ENCODE peak calls at places on chromosomes 1 and 21, in eight cellular contexts. M, V, N, X, F, A, D and G are unnamed samples.
A peak's percentile ranks its signal among the peaks of the same experiment; 100 is the strongest.

GRCh38 chr1:74427676-74428075 is 84.7 kb downstream of the LRRC53 start:
- DNase-seq in D (no peak), V (no peak), A (no peak), N (no peak), F (no peak), X (no peak), M (no peak), G (no peak)

GRCh38 chr1:7561331-7561921 is 209.7 kb upstream of the VAMP3 start:
- DNase-seq in F (no peak), V (peak; percentile 62), N (peak; percentile 46), M (no peak), D (no peak), A (no peak), X (no peak), G (peak; percentile 64)

GRCh38 chr1:20165522-20165951 is 20.4 kb upstream of the UBXN10 start:
- DNase-seq in V (no peak), N (peak; percentile 16), X (no peak), D (no peak), F (no peak), A (peak; percentile 18), M (peak; percentile 66), G (no peak)

GRCh38 chr1:245953876-245954660 is 553.0 kb downstream of the SMYD3 start:
- DNase-seq in D (no peak), X (no peak), V (no peak), A (no peak), M (peak; percentile 71), F (peak; percentile 49), N (no peak), G (no peak)

GRCh38 chr1:85607126-85607912 is 26.8 kb downstream of the CCN1 start:
- DNase-seq in X (no peak), V (peak; percentile 30), M (no peak), F (no peak), A (peak; percentile 90), D (no peak), N (peak; percentile 92), G (no peak)

GRCh38 chr21:45831991-45832740 is 149.4 kb upstream of the COL6A1 start:
- DNase-seq in A (peak; percentile 95), N (no peak), D (peak; percentile 92), F (no peak), V (no peak), X (no peak), M (no peak), G (no peak)

GRCh38 chr1:93679546-93679945 is 2.1 kb downstream of the BCAR3 start:
- DNase-seq in D (no peak), A (peak; percentile 41), X (no peak), N (no peak), V (no peak), M (no peak), F (no peak), G (no peak)

GRCh38 chr1:11176081-11176706 is 13.0 kb upstream of the ANGPTL7 start:
- DNase-seq in A (no peak), D (no peak), V (peak; percentile 65), M (no peak), N (no peak), X (peak; percentile 59), F (no peak), G (peak; percentile 56)

GRCh38 chr1:158087320-158087927 is 93.3 kb upstream of the CD1D start:
- DNase-seq in M (peak; percentile 69), X (peak; percentile 57), N (peak; percentile 84), F (no peak), A (peak; percentile 81), D (no peak), V (peak; percentile 87), G (no peak)

GRCh38 chr1:54345116-54345515 is 61.1 kb downstream of the SSBP3 start:
- DNase-seq in V (no peak), M (no peak), N (no peak), A (no peak), D (no peak), X (peak; percentile 2), F (no peak), G (no peak)

GRCh38 chr1:221284028-221284427 is 404.8 kb downstream of the HLX start:
- DNase-seq in D (no peak), N (no peak), A (peak; percentile 88), F (peak; percentile 8), X (no peak), M (no peak), V (peak; percentile 34), G (no peak)

GRCh38 chr1:32992489-32993214 is 28.0 kb upstream of the RNF19B start:
- DNase-seq in N (peak; percentile 89), D (peak; percentile 93), X (peak; percentile 88), A (peak; percentile 89), V (peak; percentile 73), F (no peak), M (peak; percentile 70), G (peak; percentile 94)

GRCh38 chr1:174398246-174398645 is 49.5 kb upstream of the GPR52 start:
- DNase-seq in V (no peak), X (no peak), F (no peak), M (no peak), A (peak; percentile 94), D (no peak), N (no peak), G (no peak)

GRCh38 chr1:187408217-187409004 is 579.7 kb downstream of the PLA2G4A start:
- DNase-seq in V (no peak), A (no peak), M (no peak), F (no peak), X (no peak), D (no peak), N (no peak), G (no peak)

DNA sequence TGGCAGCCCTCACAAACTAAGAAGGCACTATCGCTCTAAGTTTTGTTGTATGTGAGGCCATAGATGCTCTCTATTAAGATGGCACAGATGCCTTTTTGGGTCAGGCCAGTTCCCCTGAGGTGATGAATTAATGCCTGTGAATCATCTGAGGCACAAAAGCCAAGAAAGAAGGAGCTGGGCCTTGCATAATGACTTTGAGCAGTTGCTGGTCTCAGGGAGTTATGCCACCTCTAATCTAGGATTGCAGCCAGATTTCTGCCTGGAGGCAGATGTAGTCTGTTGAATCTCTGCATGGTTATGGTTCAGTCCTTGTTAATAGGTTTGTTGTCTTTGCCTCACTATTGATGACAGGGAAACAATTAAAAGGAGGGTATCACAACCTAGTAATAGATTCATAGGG is 168.1 kb upstream of the CHRM3 start:
- DNase-seq in X (no peak), D (no peak), N (no peak), V (no peak), M (no peak), A (no peak), F (no peak), G (no peak)
- H3K9me3 ChIP-seq in X (peaks cover 12% of the 10 kb centered on the region), D (peaks cover 16% of the 10 kb centered on the region), N (peaks cover 5% of the 10 kb centered on the region), V (no peaks in the 10 kb centered on the region), M (peaks cover 4% of the 10 kb centered on the region), A (no peaks in the 10 kb centered on the region), F (no peaks in the 10 kb centered on the region), G (no peaks in the 10 kb centered on the region)

DNA sequence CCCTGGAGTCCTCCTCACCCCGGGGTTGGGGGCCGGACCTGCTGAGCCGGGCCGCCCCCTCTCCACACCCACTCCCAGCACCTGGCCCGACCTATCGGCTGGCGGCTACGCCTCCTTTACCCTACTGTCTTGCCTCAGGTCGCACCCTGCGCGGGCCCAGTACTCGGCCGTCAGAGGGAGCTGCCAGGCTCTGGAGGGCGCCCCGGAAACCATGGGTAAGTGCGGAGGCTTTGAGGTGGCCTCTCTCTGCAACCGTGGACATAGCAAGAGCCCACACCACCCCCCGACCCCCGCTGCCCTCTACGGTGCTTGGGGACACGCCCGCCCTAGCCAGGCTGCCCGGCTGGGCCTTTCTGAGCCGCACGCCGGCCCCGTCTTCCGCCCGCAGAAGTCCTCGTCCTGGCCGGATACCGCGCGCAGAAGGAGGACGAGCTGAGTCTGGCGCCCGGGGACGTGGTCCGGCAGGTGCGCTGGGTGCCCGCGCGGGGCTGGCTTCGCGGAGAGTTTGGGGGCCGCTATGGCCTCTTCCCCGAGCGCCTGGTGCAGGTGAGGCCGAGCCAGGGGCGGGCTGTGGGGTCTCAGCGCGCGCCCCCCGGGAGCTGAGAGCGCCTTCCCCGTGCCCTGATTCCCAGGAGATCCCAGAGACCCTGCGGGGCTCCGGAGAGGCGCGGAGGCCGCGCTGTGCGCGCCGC is at the start of gene SH3D21:
- DNase-seq in A (peak; percentile 30), N (peak; percentile 67), M (peak; percentile 61), X (peak; percentile 52), V (peak; percentile 86), D (no peak), F (peak; percentile 39), G (peak; percentile 84)
- H3K4me3 ChIP-seq in A (peak within 1 kb of the TSS; percentile 58), N (peak within 1 kb of the TSS; percentile 65), M (peak within 1 kb of the TSS; percentile 65), X (peak within 1 kb of the TSS; percentile 68), V (peak within 1 kb of the TSS; percentile 52), D (peak within 1 kb of the TSS; percentile 63), F (peak within 1 kb of the TSS; percentile 87), G (peak within 1 kb of the TSS; percentile 45)

GRCh38 chr1:214420833-214421232 is 130.6 kb downstream of the PTPN14 start:
- DNase-seq in V (no peak), F (no peak), M (no peak), N (no peak), X (no peak), D (no peak), A (no peak), G (no peak)

GRCh38 chr1:214422137-214422671 is 129.2 kb downstream of the PTPN14 start:
- DNase-seq in N (no peak), D (no peak), M (no peak), F (no peak), A (peak; percentile 63), V (no peak), X (no peak), G (no peak)

GRCh38 chr1:214425101-214425500 is 126.3 kb downstream of the PTPN14 start:
- DNase-seq in V (no peak), N (no peak), X (no peak), A (no peak), D (no peak), F (no peak), M (no peak), G (no peak)

GRCh38 chr1:214420341-214420740 is 131.1 kb downstream of the PTPN14 start:
- DNase-seq in M (no peak), F (no peak), N (no peak), X (no peak), A (no peak), V (no peak), D (no peak), G (no peak)

DNA sequence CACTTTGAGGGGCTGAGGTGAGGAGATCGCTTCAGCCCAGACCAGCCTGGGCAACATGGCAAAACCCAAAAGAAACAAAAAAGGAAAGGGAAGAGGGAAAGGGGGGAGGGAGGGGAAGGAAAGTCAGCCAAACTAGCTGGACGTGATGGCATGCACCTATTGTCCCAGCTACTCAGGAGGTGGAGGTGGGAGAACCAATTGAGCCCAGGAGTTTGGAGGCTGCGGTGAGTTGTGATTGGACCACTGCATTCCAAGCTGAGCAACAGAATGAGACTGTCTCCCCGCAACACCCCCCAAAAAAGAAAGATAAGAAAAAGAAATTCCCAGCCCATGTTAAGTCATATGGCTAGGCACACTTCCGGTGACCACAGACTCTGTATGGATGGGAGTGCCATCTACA is 128.4 kb downstream of the PTPN14 start:
- DNase-seq in X (no peak), D (no peak), N (no peak), V (no peak), F (no peak), M (no peak), A (no peak), G (no peak)
- H3K4me1 ChIP-seq in X (peaks cover 10% of the 10 kb centered on the region), D (peaks cover 40% of the 10 kb centered on the region), N (peaks cover 7% of the 10 kb centered on the region), V (peaks cover 10% of the 10 kb centered on the region), F (peaks cover 6% of the 10 kb centered on the region), M (peaks cover 6% of the 10 kb centered on the region), A (peaks cover 25% of the 10 kb centered on the region), G (peaks cover 7% of the 10 kb centered on the region)

DNA sequence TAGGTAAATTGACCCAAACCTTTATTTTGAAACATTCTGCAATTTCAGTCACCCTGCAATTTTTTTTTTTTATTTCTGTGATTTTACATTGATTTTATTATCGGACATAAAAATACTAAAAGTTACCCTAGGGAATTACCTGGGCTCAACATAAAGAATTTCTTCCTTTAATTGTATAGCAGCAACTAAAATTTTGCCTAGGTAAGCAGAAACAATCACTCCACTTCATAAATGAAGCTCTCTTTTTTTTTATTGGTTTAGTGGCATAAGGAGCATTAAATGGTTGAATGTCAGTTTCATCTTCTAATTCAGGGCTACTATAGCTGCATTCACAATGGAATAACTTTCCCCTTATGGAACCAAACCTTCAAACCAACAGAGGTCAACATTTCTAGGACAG is 15.3 kb upstream of the OR2M4 start:
- DNase-seq in A (no peak), M (no peak), X (no peak), V (no peak), N (no peak), F (no peak), D (no peak), G (no peak)
- H3K9me3 ChIP-seq in A (no peaks in the 10 kb centered on the region), M (no peaks in the 10 kb centered on the region), X (no peaks in the 10 kb centered on the region), V (no peaks in the 10 kb centered on the region), N (peaks cover 8% of the 10 kb centered on the region), F (no peaks in the 10 kb centered on the region), D (peaks cover 7% of the 10 kb centered on the region), G (peaks cover 2% of the 10 kb centered on the region)